ENCODE peak calls at places on chromosomes 2 and 18, in six cellular contexts. I is H9, H is mesenchymal stem cell, M is IMR-90, K is mesendoderm, O is H1. X is an unnamed sample. For H3K79me1, the result is how much of the 10 kb centered on the place peaks cover.

GRCh38 chr18:48660346-48661228 is 121.8 kb downstream of the CTIF start:
- DNase-seq in I (no peak), H (no peak), M (no peak), K (no peak), O (no peak), X (no peak)

GRCh38 chr18:33460681-33461080 is 20.2 kb upstream of the CCDC178 start:
- DNase-seq in I (no peak), H (no peak), M (no peak), K (no peak), O (no peak), X (no peak)

GRCh38 chr2:239113164-239113563 is 265.3 kb downstream of the TWIST2 start:
- DNase-seq in I (no peak), H (peak), M (peak), K (no peak), O (no peak), X (no peak)

GRCh38 chr2:101704046-101704466 is 6.5 kb downstream of the MAP4K4 start:
- DNase-seq in I (no peak), H (peak), M (peak), K (no peak), O (no peak), X (no peak)

GRCh38 chr2:43387092-43388062 is 161.0 kb upstream of the ZFP36L2 start:
- DNase-seq in I (no peak), H (no peak), M (peak), K (no peak), O (no peak), X (no peak)

GRCh38 chr2:11343626-11344341 is 652 bp downstream of the ROCK2 start:
- DNase-seq in I (peak), H (peak), M (peak), K (peak), O (peak), X (peak)

GRCh38 chr2:191910518-191910917 is 63.6 kb upstream of the CAVIN2 start:
- DNase-seq in I (no peak), H (peak), M (peak), K (no peak), O (no peak), X (no peak)

GRCh38 chr18:76416935-76417334 is 78.1 kb downstream of the ZNF516 start:
- DNase-seq in I (no peak), H (peak), M (peak), K (no peak), O (peak), X (no peak)

GRCh38 chr2:120667981-120668380 is 67.7 kb upstream of the GLI2 start:
- DNase-seq in I (no peak), H (no peak), M (no peak), K (no peak), O (no peak), X (no peak)

GRCh38 chr2:147331790-147332419 is 512.9 kb upstream of the ACVR2A start:
- DNase-seq in I (peak), H (peak), M (no peak), K (peak), O (peak), X (peak)

GRCh38 chr18:23250893-23251656 is 115.8 kb downstream of the CABLES1 start:
- DNase-seq in I (no peak), H (no peak), M (no peak), K (no peak), O (no peak), X (no peak)

GRCh38 chr2:4674007-4674406 is 970.6 kb downstream of the DCDC2C start:
- DNase-seq in I (no peak), H (no peak), M (no peak), K (no peak), O (no peak), X (no peak)

GRCh38 chr2:172098650-172099471 is 3.8 kb downstream of the DLX2 start:
- DNase-seq in I (no peak), H (peak), M (peak), K (peak), O (peak), X (peak)

GRCh38 chr2:185970148-185970852 is 231.7 kb downstream of the FSIP2 start:
- DNase-seq in I (no peak), H (peak), M (no peak), K (no peak), O (no peak), X (no peak)

GRCh38 chr2:207503234-207503633 is 26.5 kb upstream of the CREB1 start:
- DNase-seq in I (no peak), H (peak), M (no peak), K (no peak), O (no peak), X (no peak)

GRCh38 chr2:57376985-57377384 is 669.6 kb upstream of the VRK2 start:
- DNase-seq in I (no peak), H (peak), M (no peak), K (peak), O (no peak), X (no peak)

GRCh38 chr2:212001280-212001679 is 537.3 kb downstream of the ERBB4 start:
- DNase-seq in I (no peak), H (no peak), M (no peak), K (no peak), O (no peak), X (no peak)

GRCh38 chr2:132374551-132374950 is 42.1 kb upstream of the GPR39 start:
- DNase-seq in I (no peak), H (peak), M (peak), K (no peak), O (no peak), X (no peak)

DNA sequence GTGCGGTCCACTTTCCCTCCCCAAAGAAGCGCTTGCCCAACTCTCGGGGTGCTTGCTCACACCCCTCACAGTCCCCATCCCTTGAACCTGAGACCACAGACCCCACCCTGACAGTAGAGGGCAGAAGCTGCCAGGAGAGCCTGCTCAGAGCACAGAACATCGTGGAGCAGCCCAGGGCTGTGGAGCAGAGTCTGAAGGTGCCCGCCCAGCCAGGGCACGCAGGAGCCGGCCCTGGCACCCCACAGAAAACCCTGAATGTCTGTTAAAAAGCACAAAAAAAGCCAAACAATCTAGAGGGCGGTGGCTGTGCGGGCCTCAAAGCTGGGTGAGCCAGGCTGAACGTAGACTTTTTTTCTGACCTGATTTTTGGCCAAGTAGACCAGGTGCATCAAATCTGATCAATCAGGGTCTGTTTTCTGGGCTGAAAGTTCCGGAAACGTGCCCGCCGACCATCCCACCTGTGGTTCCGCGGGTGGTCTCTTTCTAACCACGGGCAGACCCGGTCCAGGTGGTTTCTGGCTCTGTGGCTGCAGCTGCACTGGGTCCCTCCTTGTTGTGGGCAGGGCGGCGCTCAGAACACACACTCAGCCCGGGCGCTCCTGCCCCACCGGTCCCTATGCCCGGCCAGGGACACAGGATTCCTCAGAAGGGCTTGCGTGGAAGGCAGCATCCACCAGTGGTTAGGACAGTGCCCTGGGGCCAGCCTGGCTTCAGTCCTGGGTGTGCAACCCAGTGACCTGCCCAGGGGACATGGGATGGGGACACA is 66.3 kb downstream of the SLC66A2 start:
- DNase-seq in I (peak), H (no peak), M (no peak), K (no peak), O (no peak), X (no peak)
- H2BK15ac ChIP-seq in I (no peak), H (no peak), M (no peak), K (no peak), O (no peak), X (no peak)

DNA sequence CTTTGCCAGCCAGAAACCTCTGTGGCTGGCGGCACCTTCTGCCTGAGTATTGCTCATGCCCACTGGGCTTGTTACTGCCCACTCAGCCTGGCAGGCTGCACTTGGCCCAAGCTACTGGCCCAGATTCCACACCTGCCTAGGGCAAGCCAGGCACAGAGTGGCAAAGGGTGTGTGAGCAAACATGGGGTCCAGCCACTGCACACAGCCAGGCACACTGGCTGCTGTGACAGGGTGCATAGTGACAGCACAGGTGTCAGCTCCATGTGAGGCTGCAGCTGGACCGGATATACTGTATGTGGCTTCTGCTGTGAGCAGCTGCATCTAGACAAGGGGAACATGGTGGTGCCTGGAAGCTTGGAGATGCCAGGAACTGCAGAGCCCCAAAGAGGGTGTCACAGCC is 113.9 kb downstream of the COPS8 start:
- DNase-seq in I (peak), H (no peak), M (no peak), K (no peak), O (no peak), X (no peak)
- H3K79me1 ChIP-seq in I (under half), H (under half), M (under half), K (under half), O (under half), X (under half)

GRCh38 chr2:210222607-210223006 is 2.6 kb downstream of the ACADL start:
- DNase-seq in I (no peak), H (no peak), M (no peak), K (no peak), O (no peak), X (no peak)
- H2BK120ac ChIP-seq in I (no peak), H (no peak), M (no peak), K (no peak), O (no peak), X (no peak)

GRCh38 chr2:2812117-2812516 is 481.0 kb upstream of the MYT1L start:
- DNase-seq in I (no peak), H (no peak), M (no peak), K (no peak), O (peak), X (no peak)
- H2BK15ac ChIP-seq in I (no peak), H (no peak), M (no peak), K (no peak), O (no peak), X (no peak)

GRCh38 chr2:236572482-236572881 is 2.9 kb downstream of the ACKR3 start:
- DNase-seq in I (no peak), H (peak), M (no peak), K (peak), O (no peak), X (peak)
- H3K79me1 ChIP-seq in I (under half), H (under half), M (under half), K (under half), O (under half), X (under half)

GRCh38 chr2:189580662-189581353 is at the start of gene SLC40A1:
- DNase-seq in I (peak), H (peak), M (peak), K (peak), O (peak), X (peak)
- H2BK120ac ChIP-seq in I (no peak), H (peak), M (peak), K (no peak), O (no peak), X (no peak)

GRCh38 chr2:7437122-7437521 is 519.9 kb downstream of the RNF144A start:
- DNase-seq in I (no peak), H (peak), M (no peak), K (peak), O (no peak), X (no peak)

GRCh38 chr2:7438855-7439254 is 521.6 kb downstream of the RNF144A start:
- DNase-seq in I (no peak), H (no peak), M (no peak), K (no peak), O (no peak), X (no peak)

GRCh38 chr2:7437716-7438648 is 520.8 kb downstream of the RNF144A start:
- DNase-seq in I (no peak), H (no peak), M (no peak), K (no peak), O (no peak), X (no peak)

GRCh38 chr2:7432426-7432825 is 515.2 kb downstream of the RNF144A start:
- DNase-seq in I (no peak), H (no peak), M (no peak), K (no peak), O (no peak), X (no peak)

GRCh38 chr2:7436096-7436906 is 519.1 kb downstream of the RNF144A start:
- DNase-seq in I (no peak), H (no peak), M (no peak), K (no peak), O (no peak), X (no peak)
- H2BK15ac ChIP-seq in I (no peak), H (no peak), M (no peak), K (no peak), O (no peak), X (no peak)